ENCODE peak calls at places on chromosomes 12 and 14, in four cellular contexts. X is GM23338, Z is IMR-90, T is endothelial cell of umbilical vein. I is an unnamed sample.

GRCh38 chr12:108823804-108824203 is 33.6 kb downstream of the SSH1 start:
- DNase-seq in X (no peak), Z (no peak), T (peak; percentile 50), I (no peak)

GRCh38 chr14:91877376-91877775 is 10.0 kb upstream of the TC2N start:
- DNase-seq in X (no peak), Z (no peak), T (no peak), I (no peak)

GRCh38 chr12:112309797-112310196 is 72.4 kb downstream of the HECTD4 start:
- DNase-seq in X (no peak), Z (peak; percentile 66), T (no peak), I (peak; percentile 20)

GRCh38 chr14:93859957-93860356 is 67.2 kb upstream of the FAM181A start:
- DNase-seq in X (no peak), Z (no peak), T (no peak), I (peak; percentile 5)

GRCh38 chr12:48736456-48736855 is 19.9 kb upstream of the CCNT1 start:
- DNase-seq in X (no peak), Z (no peak), T (no peak), I (no peak)

GRCh38 chr12:109458771-109459208 is 18.3 kb downstream of the KCTD10 start:
- DNase-seq in X (peak; percentile 90), Z (peak; percentile 74), T (peak; percentile 78), I (peak; percentile 68)

GRCh38 chr12:26226119-26226518 is 30.7 kb downstream of the SSPN start:
- DNase-seq in X (no peak), Z (no peak), T (no peak), I (no peak)

GRCh38 chr14:65411656-65412188 is 808 bp upstream of the FUT8 start:
- DNase-seq in X (peak; percentile 97), Z (peak; percentile 91), T (peak; percentile 93), I (peak; percentile 98)

GRCh38 chr12:57089259-57090245 is 638 bp downstream of the NAB2 start:
- DNase-seq in X (peak; percentile 49), Z (peak; percentile 51), T (peak; percentile 72), I (peak; percentile 73)

GRCh38 chr12:128190614-128191013 is 76.4 kb upstream of the TMEM132C start:
- DNase-seq in X (peak; percentile 2), Z (no peak), T (no peak), I (no peak)

DNA sequence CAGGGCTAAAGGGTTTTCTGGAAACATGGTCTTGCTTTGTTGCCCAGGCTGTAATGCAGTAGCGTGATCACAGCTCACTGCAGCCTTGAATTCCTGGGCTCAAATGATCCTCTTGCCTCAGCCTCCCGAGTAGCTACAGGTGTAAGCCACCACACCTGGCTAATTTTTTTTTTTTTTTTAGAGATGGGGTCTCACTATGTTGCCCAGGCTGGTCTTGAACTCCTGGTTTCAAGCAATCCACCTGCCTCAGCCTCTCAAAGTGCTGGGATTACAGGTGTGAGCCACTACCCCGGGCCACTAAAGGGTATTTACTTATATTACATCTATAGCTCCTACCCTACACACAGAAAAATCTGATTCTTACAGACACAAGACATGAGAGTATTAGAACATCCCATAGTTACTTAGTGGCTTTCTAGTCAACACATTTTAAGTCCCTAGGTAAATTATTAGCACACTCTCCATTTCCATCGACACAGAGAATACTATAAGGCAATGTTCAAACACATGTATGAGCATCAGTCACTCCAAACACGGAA is 6.2 kb upstream of the DCAF11 start:
- DNase-seq in X (no peak), Z (no peak), T (no peak), I (no peak)
- H2AFZ ChIP-seq in X (no peak overlapping the region), Z (peak overlapping the region; percentile 77), T (peak overlapping the region; percentile 77), I (peak overlapping the region; percentile 54)

DNA sequence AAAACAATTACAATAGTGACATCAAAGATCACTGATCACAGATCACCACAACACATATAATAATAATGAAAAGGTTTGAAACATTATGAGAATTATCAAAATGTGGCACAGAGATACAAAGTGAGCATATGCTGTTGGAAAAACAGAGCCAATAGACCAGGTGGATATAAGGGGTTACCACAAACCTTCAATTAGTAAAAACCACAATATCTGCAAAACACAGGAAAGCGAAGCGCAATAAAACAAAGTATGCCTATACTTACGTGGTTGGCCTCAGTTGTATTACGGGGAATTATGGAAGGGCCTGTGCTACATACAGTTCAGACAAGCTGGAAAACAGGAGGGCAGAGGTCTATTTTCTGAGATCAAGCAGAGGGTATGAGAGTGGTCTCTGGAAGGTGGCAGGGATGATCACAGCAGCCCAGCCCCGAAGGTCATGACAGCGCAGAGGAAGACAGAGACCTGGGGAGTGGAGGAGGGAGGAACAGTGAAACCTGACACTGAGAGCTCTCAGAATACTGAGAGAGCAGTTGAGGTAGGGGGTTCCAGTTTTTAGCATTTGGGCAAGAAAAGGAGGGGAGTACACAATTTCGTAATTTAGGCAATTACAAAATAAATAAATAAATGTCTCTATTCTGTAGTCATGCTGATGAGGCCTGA is 41.3 kb downstream of the IFNG start:
- DNase-seq in X (peak; percentile 57), Z (no peak), T (no peak), I (no peak)
- H3K4me1 ChIP-seq in X (no peaks in the 10 kb centered on the region), Z (no peaks in the 10 kb centered on the region), T (no peaks in the 10 kb centered on the region), I (no peaks in the 10 kb centered on the region)

GRCh38 chr14:105012171-105012985 is 8.5 kb downstream of the CDCA4 start:
- DNase-seq in X (no peak), Z (no peak), T (no peak), I (no peak)
- H2AFZ ChIP-seq in X (no peak overlapping the region), Z (peak overlapping the region; percentile 69), T (no peak overlapping the region), I (no peak overlapping the region)

GRCh38 chr12:74415633-74416032 is 122.0 kb upstream of the ATXN7L3B start:
- DNase-seq in X (peak; percentile 62), Z (peak; percentile 17), T (peak; percentile 19), I (peak; percentile 46)

GRCh38 chr12:74412607-74413230 is 124.9 kb upstream of the ATXN7L3B start:
- DNase-seq in X (peak; percentile 48), Z (peak; percentile 3), T (peak; percentile 18), I (peak; percentile 21)

DNA sequence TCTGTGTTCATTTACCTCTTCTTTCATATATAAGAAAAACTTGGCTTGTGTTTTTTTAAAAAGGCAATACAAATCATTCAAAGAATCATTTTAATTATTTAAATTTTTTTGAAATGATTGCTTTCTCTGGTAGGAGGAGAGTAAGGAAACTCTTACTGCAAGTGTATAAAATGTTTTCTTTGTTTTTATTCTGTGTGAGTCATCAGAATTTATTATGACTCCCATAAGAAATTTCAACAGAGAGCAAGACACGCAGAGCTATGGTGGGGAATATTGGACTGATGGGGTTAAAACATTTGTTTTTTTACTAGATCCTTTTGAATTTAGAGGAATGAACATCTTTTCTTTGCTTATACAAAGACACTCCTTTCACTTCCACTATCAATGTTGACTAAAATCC is 119.1 kb upstream of the ATXN7L3B start:
- DNase-seq in X (no peak), Z (no peak), T (no peak), I (no peak)
- H3K4me1 ChIP-seq in X (no peaks in the 10 kb centered on the region), Z (no peaks in the 10 kb centered on the region), T (no peaks in the 10 kb centered on the region), I (no peaks in the 10 kb centered on the region)

I was measured in GM23248.